ENCODE peak calls at places on chromosomes 12 and 14, in nine cellular contexts. U is activated T-helper 1 cell treated with Interleukin-2 at 50 U/mL for 16 hours; I is iris pigment epithelial cell; X is cardiac muscle cell; B is iPS-NIHi11; T is stimulated activated CD4-positive, alpha-beta T cell treated with anti-CD3 and anti-CD28 coated beads, Interleukin-1b, Interleukin-23, amount 100 ng/mL, for 1 hour; J is GM12865; M is neuronal stem cell; C is bronchial epithelial cell. E is an unnamed sample.
A peak's percentile ranks its signal among the peaks of the same experiment; 100 is the strongest.

GRCh38 chr12:19757317-19757877 is 318.1 kb downstream of the AEBP2 start:
- DNase-seq in U (no peak), I (peak; percentile 53), X (peak; percentile 73), B (peak; percentile 24), T (no peak), J (peak; percentile 44), M (no peak), C (peak; percentile 45), E (peak; percentile 69)

GRCh38 chr12:31574803-31575573 is 15.9 kb downstream of the DENND5B start:
- DNase-seq in U (no peak), I (peak; percentile 34), X (peak; percentile 66), B (no peak), T (no peak), J (no peak), M (no peak), C (peak; percentile 49), E (peak; percentile 50)

GRCh38 chr14:94769413-94770250 is at the start of gene GSC:
- DNase-seq in U (no peak), I (peak; percentile 48), X (peak; percentile 57), B (peak; percentile 65), T (no peak), J (no peak), M (no peak), C (no peak), E (no peak)

GRCh38 chr12:124998705-124999104 is 5.3 kb downstream of the BRI3BP start:
- DNase-seq in U (no peak), I (no peak), X (no peak), B (no peak), T (no peak), J (no peak), M (no peak), C (no peak), E (no peak)

GRCh38 chr14:104657114-104657524 is 32.3 kb upstream of the INF2 start:
- DNase-seq in U (no peak), I (no peak), X (no peak), B (no peak), T (no peak), J (peak; percentile 56), M (no peak), C (no peak), E (no peak)

GRCh38 chr12:132190012-132190755 is 45.9 kb downstream of the NOC4L start:
- DNase-seq in U (no peak), I (no peak), X (no peak), B (peak; percentile 80), T (no peak), J (peak; percentile 17), M (no peak), C (no peak), E (no peak)

GRCh38 chr14:75350505-75351060 is 72.0 kb downstream of the FOS start:
- DNase-seq in U (no peak), I (no peak), X (no peak), B (no peak), T (no peak), J (no peak), M (no peak), C (no peak), E (peak; percentile 81)

GRCh38 chr12:8989425-8989824 is at the start of gene KLRG1:
- DNase-seq in U (no peak), I (no peak), X (no peak), B (no peak), T (no peak), J (peak; percentile 10), M (no peak), C (no peak), E (peak; percentile 35)

GRCh38 chr14:78674820-78675219 is 504.6 kb downstream of the NRXN3 start:
- DNase-seq in U (no peak), I (no peak), X (no peak), B (no peak), T (no peak), J (no peak), M (no peak), C (no peak), E (no peak)

GRCh38 chr14:57291692-57292647 is 23.2 kb downstream of the AP5M1 start:
- DNase-seq in U (no peak), I (no peak), X (no peak), B (no peak), T (no peak), J (no peak), M (peak; percentile 60), C (no peak), E (no peak)

GRCh38 chr12:66036317-66036716 is 94.2 kb downstream of the LLPH start:
- DNase-seq in U (no peak), I (peak; percentile 96), X (peak; percentile 85), B (peak; percentile 44), T (no peak), J (no peak), M (no peak), C (peak; percentile 99), E (no peak)

GRCh38 chr12:5295151-5295550 is 136.8 kb upstream of the NTF3 start:
- DNase-seq in U (no peak), I (no peak), X (no peak), B (no peak), T (no peak), J (no peak), M (no peak), C (peak; percentile 61), E (no peak)

GRCh38 chr12:12008931-12009611 is 61.7 kb upstream of the BCL2L14 start:
- DNase-seq in U (peak; percentile 27), I (peak; percentile 77), X (peak; percentile 61), B (peak; percentile 78), T (peak; percentile 42), J (peak; percentile 81), M (peak; percentile 76), C (peak; percentile 85), E (peak; percentile 12)

GRCh38 chr12:95574799-95575452 is 23.6 kb upstream of the USP44 start:
- DNase-seq in U (no peak), I (peak; percentile 36), X (peak; percentile 62), B (peak; percentile 63), T (no peak), J (no peak), M (no peak), C (peak; percentile 61), E (peak; percentile 78)

GRCh38 chr12:129927316-129927900 is 23.6 kb upstream of the TMEM132D start:
- DNase-seq in U (no peak), I (peak; percentile 4), X (no peak), B (no peak), T (no peak), J (no peak), M (no peak), C (no peak), E (no peak)

GRCh38 chr14:96863986-96864330 is 66.8 kb downstream of the VRK1 start:
- DNase-seq in U (no peak), I (no peak), X (no peak), B (no peak), T (no peak), J (no peak), M (no peak), C (no peak), E (no peak)

GRCh38 chr14:24132976-24133375 is 2.5 kb downstream of the FITM1 start:
- DNase-seq in U (no peak), I (no peak), X (no peak), B (no peak), T (no peak), J (no peak), M (no peak), C (no peak), E (no peak)

GRCh38 chr12:22287776-22288621 is 46.5 kb downstream of the ST8SIA1 start:
- DNase-seq in U (no peak), I (peak; percentile 66), X (peak; percentile 51), B (peak; percentile 24), T (no peak), J (no peak), M (no peak), C (peak; percentile 86), E (peak; percentile 42)

GRCh38 chr12:89051065-89051677 is 301.1 kb downstream of the DUSP6 start:
- DNase-seq in U (no peak), I (peak; percentile 79), X (peak; percentile 84), B (peak; percentile 59), T (no peak), J (peak; percentile 56), M (peak; percentile 60), C (peak; percentile 78), E (peak; percentile 80)

GRCh38 chr14:96424104-96424989 is 32.4 kb downstream of the AK7 start:
- DNase-seq in U (no peak), I (peak; percentile 66), X (peak; percentile 84), B (peak; percentile 62), T (no peak), J (peak; percentile 75), M (peak; percentile 61), C (peak; percentile 69), E (peak; percentile 79)

GRCh38 chr14:80636071-80636470 is 305.5 kb downstream of the CEP128 start:
- DNase-seq in U (no peak), I (peak; percentile 57), X (peak; percentile 17), B (no peak), T (no peak), J (peak; percentile 4), M (no peak), C (peak; percentile 16), E (no peak)

GRCh38 chr12:86376052-86376451 is 119.9 kb upstream of the MGAT4C start:
- DNase-seq in U (no peak), I (no peak), X (no peak), B (no peak), T (no peak), J (no peak), M (no peak), C (peak; percentile 1), E (peak; percentile 84)

GRCh38 chr14:73785834-73786631 is 65.6 kb upstream of the PTGR2 start:
- DNase-seq in U (peak; percentile 47), I (peak; percentile 96), X (peak; percentile 96), B (peak; percentile 38), T (peak; percentile 16), J (peak; percentile 85), M (no peak), C (peak; percentile 85), E (peak; percentile 85)

GRCh38 chr12:80756875-80757274 is 40.2 kb downstream of the MYF5 start:
- DNase-seq in U (no peak), I (peak; percentile 27), X (peak; percentile 11), B (no peak), T (no peak), J (no peak), M (no peak), C (peak; percentile 23), E (no peak)

GRCh38 chr14:73789996-73790581 is 61.5 kb upstream of the PTGR2 start:
- DNase-seq in U (no peak), I (peak; percentile 97), X (peak; percentile 95), B (no peak), T (no peak), J (no peak), M (no peak), C (peak; percentile 85), E (no peak)

GRCh38 chr12:51529586-51529985 is 61.4 kb upstream of the SCN8A start:
- DNase-seq in U (no peak), I (no peak), X (no peak), B (no peak), T (no peak), J (no peak), M (no peak), C (no peak), E (no peak)

GRCh38 chr14:91685600-91685999 is 46.3 kb downstream of the CATSPERB start:
- DNase-seq in U (no peak), I (no peak), X (no peak), B (no peak), T (no peak), J (no peak), M (no peak), C (peak; percentile 64), E (no peak)

GRCh38 chr14:91138511-91139359 is 24.9 kb downstream of the DGLUCY start:
- DNase-seq in U (no peak), I (peak; percentile 47), X (peak; percentile 30), B (peak; percentile 35), T (no peak), J (peak; percentile 74), M (no peak), C (peak; percentile 33), E (peak; percentile 75)

GRCh38 chr14:102665665-102666064 is 73.2 kb downstream of the RCOR1 start:
- DNase-seq in U (no peak), I (no peak), X (no peak), B (no peak), T (no peak), J (no peak), M (no peak), C (no peak), E (peak; percentile 30)

GRCh38 chr12:132188451-132189298 is 44.4 kb downstream of the NOC4L start:
- DNase-seq in U (no peak), I (no peak), X (no peak), B (no peak), T (no peak), J (no peak), M (no peak), C (no peak), E (no peak)

GRCh38 chr14:101665478-101666078 is 95.9 kb upstream of the PPP2R5C start:
- DNase-seq in U (no peak), I (peak; percentile 53), X (peak; percentile 55), B (peak; percentile 54), T (no peak), J (peak; percentile 64), M (peak; percentile 36), C (peak; percentile 71), E (peak; percentile 55)

E was measured in OCI-M1.